ENCODE peak calls at places on chromosomes 4 and X, in four cellular contexts. S, D, A and B are unnamed samples.

GRCh38 chr4:76606662-76607265 is 171.7 kb downstream of the SHROOM3 start:
- DNase-seq in S (no peak), D (no peak), A (no peak), B (no peak)

GRCh38 chrX:19195243-19195610 is 73.0 kb upstream of the ADGRG2 start:
- DNase-seq in S (no peak), D (no peak), A (no peak), B (no peak)

GRCh38 chr4:80926446-80926845 is 104.1 kb upstream of the BMP3 start:
- DNase-seq in S (no peak), D (no peak), A (no peak), B (no peak)

GRCh38 chrX:18945488-18945887 is 38.4 kb downstream of the PHKA2 start:
- DNase-seq in S (no peak), D (no peak), A (no peak), B (no peak)

GRCh38 chr4:156536661-156537060 is 434.9 kb downstream of the PDGFC start:
- DNase-seq in S (no peak), D (no peak), A (no peak), B (no peak)

GRCh38 chrX:39331062-39331704 is 529.9 kb downstream of the MID1IP1 start:
- DNase-seq in S (no peak), D (peak), A (no peak), B (no peak)

GRCh38 chrX:39848900-39849299 is 248.9 kb downstream of the BCOR start:
- DNase-seq in S (no peak), D (no peak), A (no peak), B (no peak)

GRCh38 chr4:154872198-154872597 is 91.1 kb downstream of the RBM46 start:
- DNase-seq in S (no peak), D (no peak), A (no peak), B (no peak)

GRCh38 chrX:69158166-69159040 is 6.8 kb downstream of the PJA1 start:
- DNase-seq in S (peak), D (no peak), A (peak), B (peak)

GRCh38 chr4:186191266-186192067 is at the start of gene CYP4V2:
- DNase-seq in S (peak), D (peak), A (peak), B (peak)

GRCh38 chr4:180099962-180100361 is 2143.2 kb upstream of the TENM3 start:
- DNase-seq in S (no peak), D (no peak), A (no peak), B (no peak)

GRCh38 chrX:68942141-68942540 is 113.3 kb downstream of the EFNB1 start:
- DNase-seq in S (peak), D (no peak), A (no peak), B (no peak)

GRCh38 chr4:84497220-84497834 is 1.8 kb downstream of the NKX6-1 start:
- DNase-seq in S (peak), D (no peak), A (no peak), B (no peak)

GRCh38 chr4:17589355-17589754 is 12.4 kb downstream of the LAP3 start:
- DNase-seq in S (no peak), D (no peak), A (no peak), B (no peak)

GRCh38 chr4:157290622-157291021 is 70.1 kb downstream of the GRIA2 start:
- DNase-seq in S (no peak), D (no peak), A (no peak), B (no peak)

GRCh38 chrX:40479777-40480318 is 100.9 kb upstream of the ATP6AP2 start:
- DNase-seq in S (no peak), D (no peak), A (peak), B (no peak)

GRCh38 chr4:81632581-81633247 is 161.0 kb upstream of the RASGEF1B start:
- DNase-seq in S (no peak), D (no peak), A (no peak), B (no peak)

GRCh38 chr4:143095447-143095846 is 89.3 kb upstream of the USP38 start:
- DNase-seq in S (no peak), D (no peak), A (no peak), B (no peak)

GRCh38 chrX:109281478-109282275 is 200.2 kb downstream of the GUCY2F start:
- DNase-seq in S (no peak), D (no peak), A (no peak), B (no peak)
- TF ChIP-seq TARDBP in S (no peak), D (no peak), A (no peak), B (no peak)

GRCh38 chrX:84188320-84188834 is 378 bp upstream of the RPS6KA6 start:
- DNase-seq in S (peak), D (no peak), A (no peak), B (no peak)
- TF ChIP-seq TARDBP in S (no peak), D (no peak), A (no peak), B (no peak)

DNA sequence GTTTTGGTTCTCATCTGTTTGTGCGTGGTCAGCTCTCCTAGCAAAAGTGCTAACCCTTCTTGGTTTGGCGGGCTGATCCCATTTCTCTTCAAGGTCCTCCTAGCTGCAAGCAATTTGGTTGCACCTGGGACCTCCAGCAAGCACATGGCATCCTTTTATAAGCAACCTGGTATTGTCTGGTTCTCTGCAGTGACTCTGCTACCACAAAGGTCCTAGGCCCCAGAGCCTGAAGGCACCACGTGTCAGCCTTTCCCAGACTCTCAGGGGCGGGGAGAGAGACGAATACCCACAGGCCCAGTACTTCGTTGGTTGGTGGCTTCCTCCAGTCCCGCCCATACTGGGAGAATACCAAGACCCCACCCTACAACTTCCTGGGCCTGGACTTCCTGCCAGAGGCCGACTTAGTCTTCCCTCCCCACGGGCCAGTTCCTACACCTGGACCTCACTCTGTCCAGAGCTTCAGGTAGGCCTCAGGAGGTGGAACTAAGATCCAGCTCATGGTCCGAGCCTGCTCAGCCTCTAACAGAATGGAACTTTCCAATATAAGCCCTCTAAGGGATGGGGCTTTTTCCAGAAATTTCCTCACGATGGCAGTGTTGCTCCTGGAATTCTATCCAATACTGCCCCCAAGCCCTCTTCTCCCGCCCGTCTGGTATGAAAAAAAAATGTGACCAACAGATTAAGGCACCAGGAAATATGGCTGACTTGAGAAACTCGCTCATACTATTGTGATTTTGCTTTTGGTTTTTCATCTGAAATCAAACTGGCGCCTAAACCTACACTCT is 192.5 kb upstream of the STK26 start:
- DNase-seq in S (peak), D (peak), A (peak), B (peak)
- TF ChIP-seq TARDBP in S (no peak), D (no peak), A (no peak), B (peak)

GRCh38 chr4:95985791-95986190 is 145.9 kb downstream of the PDHA2 start:
- DNase-seq in S (no peak), D (no peak), A (no peak), B (no peak)
- TF ChIP-seq TARDBP in S (no peak), D (no peak), A (no peak), B (no peak)

DNA sequence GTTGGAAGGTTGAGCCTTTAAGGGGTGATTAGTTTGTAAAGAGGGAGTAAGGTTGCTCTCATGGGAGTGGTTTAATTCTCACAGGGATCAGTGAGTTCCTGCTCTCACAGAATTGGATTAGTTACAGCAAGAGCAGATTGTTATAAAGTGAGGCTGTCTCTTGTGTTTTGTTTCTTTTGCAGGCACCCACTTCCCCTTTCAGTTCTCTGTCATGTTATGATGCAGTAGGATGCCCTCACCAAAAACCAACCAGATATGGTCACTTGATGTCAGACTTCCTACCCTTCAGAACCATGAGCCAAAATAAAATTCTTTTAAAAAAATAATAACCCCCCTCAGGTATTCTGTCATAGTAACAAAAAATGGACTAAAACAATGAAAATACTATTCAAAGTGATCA is 19.9 kb upstream of the IGSF1 start:
- DNase-seq in S (no peak), D (no peak), A (no peak), B (no peak)
- TF ChIP-seq TARDBP in S (no peak), D (no peak), A (no peak), B (no peak)

GRCh38 chr4:139530833-139531427 is 25.1 kb downstream of the SETD7 start:
- DNase-seq in S (peak), D (no peak), A (peak), B (peak)
- TF ChIP-seq TARDBP in S (no peak), D (no peak), A (no peak), B (no peak)

DNA sequence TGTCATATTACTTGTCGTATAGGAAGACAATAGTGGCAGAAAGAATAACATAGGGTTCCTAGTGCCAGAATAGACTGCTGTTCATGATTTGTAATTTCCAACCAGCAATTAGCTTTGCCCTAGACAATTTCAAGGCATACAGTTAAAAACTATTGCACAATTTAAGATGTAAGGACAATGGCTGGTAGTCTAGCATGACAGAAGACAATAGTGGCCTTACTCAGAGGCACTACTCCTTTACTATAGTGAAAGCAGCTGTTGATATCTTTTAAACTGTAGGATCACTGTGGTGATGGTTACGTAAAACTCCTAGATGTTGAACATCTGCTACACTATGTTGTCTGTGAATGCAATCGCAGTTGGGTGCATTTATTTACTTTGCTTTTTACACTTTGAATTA is 234.5 kb downstream of the RBMX2 start:
- DNase-seq in S (no peak), D (no peak), A (no peak), B (no peak)
- TF ChIP-seq TARDBP in S (no peak), D (no peak), A (no peak), B (no peak)

GRCh38 chr4:175127314-175127713 is 209.2 kb downstream of the ADAM29 start:
- DNase-seq in S (no peak), D (no peak), A (no peak), B (no peak)
- TF ChIP-seq TARDBP in S (no peak), D (no peak), A (no peak), B (no peak)